ENCODE peak calls at places on chromosomes 2 and 18, in ten cellular contexts. Y, O, Q, N, Z, C, I, F, X and A are unnamed samples.

GRCh38 chr18:63079114-63079513 is 240.5 kb downstream of the BCL2 start:
- DNase-seq in Y (no peak), O (no peak), Q (peak; percentile 55), N (peak; percentile 53), Z (no peak), C (no peak), I (no peak), F (no peak), X (no peak), A (no peak)

GRCh38 chr18:74654637-74655036 is 57.0 kb downstream of the ZNF407 start:
- DNase-seq in Y (no peak), O (no peak), Q (no peak), N (no peak), Z (no peak), C (no peak), I (no peak), F (no peak), X (peak; percentile 33), A (no peak)

GRCh38 chr2:229350928-229351327 is 79.8 kb upstream of the PID1 start:
- DNase-seq in Y (no peak), O (no peak), Q (no peak), N (no peak), Z (no peak), C (no peak), I (no peak), F (no peak), X (no peak), A (no peak)

GRCh38 chr2:1601471-1602358 is 142.6 kb downstream of the PXDN start:
- DNase-seq in Y (no peak), O (no peak), Q (no peak), N (no peak), Z (no peak), C (no peak), I (no peak), F (no peak), X (no peak), A (no peak)

GRCh38 chr2:33153008-33153407 is 206.3 kb downstream of the LTBP1 start:
- DNase-seq in Y (no peak), O (no peak), Q (no peak), N (no peak), Z (no peak), C (no peak), I (no peak), F (no peak), X (no peak), A (no peak)

GRCh38 chr2:14633451-14634211 is 1.1 kb downstream of the LRATD1 start:
- DNase-seq in Y (no peak), O (peak; percentile 67), Q (no peak), N (peak; percentile 11), Z (peak; percentile 18), C (no peak), I (peak; percentile 6), F (no peak), X (no peak), A (no peak)

GRCh38 chr2:191488135-191488534 is 189.8 kb upstream of the NABP1 start:
- DNase-seq in Y (no peak), O (no peak), Q (no peak), N (no peak), Z (peak; percentile 59), C (no peak), I (no peak), F (no peak), X (no peak), A (no peak)

GRCh38 chr18:652131-652530 is 5.3 kb upstream of the TYMS start:
- DNase-seq in Y (no peak), O (no peak), Q (no peak), N (no peak), Z (no peak), C (no peak), I (no peak), F (no peak), X (no peak), A (no peak)

GRCh38 chr2:150596071-150596470 is 108.6 kb upstream of the RND3 start:
- DNase-seq in Y (no peak), O (no peak), Q (no peak), N (no peak), Z (no peak), C (no peak), I (no peak), F (no peak), X (peak; percentile 69), A (no peak)

GRCh38 chr2:169761251-169761969 is 27.8 kb downstream of the KLHL23 start:
- DNase-seq in Y (no peak), O (no peak), Q (peak; percentile 32), N (no peak), Z (no peak), C (no peak), I (no peak), F (no peak), X (no peak), A (no peak)

GRCh38 chr18:43869451-43870008 is 592.2 kb upstream of the SYT4 start:
- DNase-seq in Y (no peak), O (no peak), Q (no peak), N (no peak), Z (no peak), C (no peak), I (no peak), F (no peak), X (peak; percentile 17), A (no peak)

GRCh38 chr2:71898375-71898774 is 249.3 kb downstream of the CYP26B1 start:
- DNase-seq in Y (peak; percentile 38), O (no peak), Q (no peak), N (no peak), Z (no peak), C (peak; percentile 77), I (no peak), F (no peak), X (no peak), A (no peak)

GRCh38 chr2:105754011-105754410 is 9.3 kb downstream of the NCK2 start:
- DNase-seq in Y (no peak), O (no peak), Q (no peak), N (no peak), Z (no peak), C (no peak), I (no peak), F (no peak), X (no peak), A (no peak)

GRCh38 chr18:55407774-55408535 is 180.0 kb downstream of the TCF4 start:
- DNase-seq in Y (no peak), O (no peak), Q (no peak), N (no peak), Z (no peak), C (no peak), I (no peak), F (no peak), X (no peak), A (no peak)

GRCh38 chr2:221346411-221346810 is 225.7 kb downstream of the EPHA4 start:
- DNase-seq in Y (no peak), O (no peak), Q (no peak), N (no peak), Z (no peak), C (no peak), I (no peak), F (no peak), X (no peak), A (no peak)

DNA sequence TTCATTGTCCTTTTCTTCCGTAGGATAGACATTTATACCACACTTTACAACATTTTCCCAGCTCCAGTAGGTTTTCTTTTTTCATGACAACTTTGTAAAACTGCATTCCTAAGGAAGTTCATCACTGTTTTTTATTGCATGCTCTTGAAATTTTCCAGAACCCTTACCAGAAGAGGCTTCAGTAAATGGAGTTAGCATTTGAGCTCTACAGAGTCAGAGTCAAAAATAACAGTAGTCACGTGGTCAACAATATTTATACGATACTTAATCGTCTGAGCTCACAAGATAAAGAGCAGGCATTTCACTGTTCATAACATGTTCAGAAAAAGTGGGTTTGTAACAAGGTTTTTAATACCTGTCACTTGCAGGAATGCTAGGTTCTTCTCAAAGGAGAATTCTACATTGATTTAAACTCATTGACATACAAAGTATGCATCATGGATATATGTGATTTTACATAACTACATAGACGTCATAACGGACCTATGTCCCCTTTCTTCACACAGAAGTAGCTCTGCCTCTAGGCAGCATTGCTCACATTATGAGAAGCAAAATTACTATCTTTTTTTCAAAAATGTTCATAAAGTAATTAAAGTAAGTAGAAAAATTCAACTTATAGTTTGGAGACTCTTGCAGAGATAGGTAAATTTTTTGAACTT is 187.0 kb upstream of the COL3A1 start:
- DNase-seq in Y (no peak), O (no peak), Q (no peak), N (no peak), Z (no peak), C (no peak), I (no peak), F (no peak), X (peak; percentile 54), A (no peak)
- TF ChIP-seq POLR2AphosphoS5 in Y (no peak), O (peak; percentile 92), Q (no peak), N (no peak), Z (peak; percentile 77), C (peak; percentile 47), I (peak; percentile 6), F (peak; percentile 74), X (no peak), A (peak; percentile 78)

GRCh38 chr2:121667618-121668017 is 18.4 kb upstream of the CLASP1 start:
- DNase-seq in Y (no peak), O (no peak), Q (no peak), N (no peak), Z (no peak), C (no peak), I (no peak), F (no peak), X (no peak), A (no peak)
- TF ChIP-seq POLR2AphosphoS5 in Y (no peak), O (no peak), Q (no peak), N (no peak), Z (no peak), C (no peak), I (no peak), F (no peak), X (no peak), A (no peak)

GRCh38 chr2:144331652-144332355 is 188.1 kb downstream of the ZEB2 start:
- DNase-seq in Y (peak; percentile 95), O (peak; percentile 83), Q (no peak), N (peak; percentile 57), Z (no peak), C (no peak), I (peak; percentile 35), F (no peak), X (peak; percentile 76), A (no peak)
- TF ChIP-seq POLR2AphosphoS5 in Y (peak; percentile 77), O (no peak), Q (no peak), N (peak; percentile 60), Z (peak; percentile 45), C (no peak), I (no peak), F (peak; percentile 73), X (peak; percentile 67), A (no peak)

DNA sequence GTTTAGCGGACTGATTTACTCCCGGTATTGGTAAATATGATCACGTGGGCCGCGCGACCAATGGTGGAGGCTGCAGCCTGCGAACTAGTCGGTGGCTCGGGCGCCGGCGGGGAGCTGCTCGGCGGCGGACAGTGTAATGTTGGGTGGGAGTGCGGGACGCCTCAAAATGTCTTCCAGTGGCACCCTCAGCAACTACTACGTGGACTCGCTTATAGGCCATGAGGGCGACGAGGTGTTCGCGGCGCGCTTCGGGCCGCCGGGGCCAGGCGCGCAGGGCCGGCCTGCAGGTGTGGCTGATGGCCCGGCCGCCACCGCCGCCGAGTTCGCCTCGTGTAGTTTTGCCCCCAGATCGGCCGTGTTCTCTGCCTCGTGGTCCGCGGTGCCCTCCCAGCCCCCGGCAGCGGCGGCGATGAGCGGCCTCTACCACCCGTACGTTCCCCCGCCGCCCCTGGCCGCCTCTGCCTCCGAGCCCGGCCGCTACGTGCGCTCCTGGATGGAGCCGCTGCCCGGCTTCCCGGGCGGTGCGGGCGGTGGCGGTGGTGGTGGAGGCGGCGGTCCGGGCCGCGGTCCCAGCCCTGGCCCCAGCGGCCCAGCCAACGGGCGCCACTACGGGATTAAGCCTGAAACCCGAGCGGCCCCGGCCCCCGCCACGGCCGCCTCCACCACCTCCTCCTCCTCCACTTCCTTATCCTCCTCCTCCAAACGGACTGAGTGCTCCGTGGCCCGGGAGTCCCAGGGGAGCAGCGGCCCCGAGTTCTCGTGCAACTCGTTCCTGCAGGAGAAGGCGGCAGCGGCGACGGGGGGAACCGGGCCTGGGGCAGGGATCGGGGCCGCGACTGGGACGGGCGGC is at the start of gene HOXD9:
- DNase-seq in Y (peak; percentile 88), O (peak; percentile 87), Q (no peak), N (no peak), Z (peak; percentile 74), C (no peak), I (no peak), F (no peak), X (peak; percentile 84), A (no peak)
- TF ChIP-seq POLR2AphosphoS5 in Y (peak; percentile 89), O (no peak), Q (no peak), N (no peak), Z (peak; percentile 71), C (peak; percentile 8), I (no peak), F (no peak), X (peak; percentile 62), A (peak; percentile 1)